ENCODE peak calls at places on chromosomes 12 and 14, in nine cellular contexts. S, V, C, M, K, D, L, Z and E are unnamed samples.

GRCh38 chr12:123367511-123367910 is 2.9 kb upstream of the SBNO1 start:
- DNase-seq in S (no peak), V (no peak), C (no peak), M (no peak), K (no peak), D (no peak), L (no peak), Z (no peak), E (no peak)

GRCh38 chr12:65335021-65335714 is 56.7 kb downstream of the MSRB3 start:
- DNase-seq in S (peak), V (no peak), C (peak), M (peak), K (peak), D (no peak), L (peak), Z (no peak), E (no peak)

GRCh38 chr12:121452356-121453021 is 52.6 kb downstream of the RNF34 start:
- DNase-seq in S (no peak), V (no peak), C (no peak), M (no peak), K (no peak), D (no peak), L (no peak), Z (no peak), E (no peak)

GRCh38 chr14:59370158-59370557 is 95.0 kb downstream of the GPR135 start:
- DNase-seq in S (no peak), V (no peak), C (no peak), M (no peak), K (no peak), D (no peak), L (no peak), Z (no peak), E (no peak)

GRCh38 chr14:22984959-22985658 is 2.8 kb upstream of the AJUBA start:
- DNase-seq in S (no peak), V (no peak), C (no peak), M (no peak), K (no peak), D (no peak), L (no peak), Z (no peak), E (no peak)

GRCh38 chr12:116861331-116861730 is 19.9 kb downstream of the HRK start:
- DNase-seq in S (no peak), V (peak), C (peak), M (peak), K (peak), D (no peak), L (peak), Z (no peak), E (peak)

GRCh38 chr14:89669209-89669608 is 252.2 kb upstream of the FOXN3 start:
- DNase-seq in S (no peak), V (no peak), C (peak), M (no peak), K (no peak), D (no peak), L (no peak), Z (no peak), E (no peak)

GRCh38 chr12:124024263-124024678 is 51.3 kb downstream of the ZNF664 start:
- DNase-seq in S (no peak), V (no peak), C (peak), M (no peak), K (no peak), D (no peak), L (no peak), Z (no peak), E (peak)

GRCh38 chr14:103031566-103031911 is 25.8 kb downstream of the CDC42BPB start:
- DNase-seq in S (no peak), V (peak), C (no peak), M (no peak), K (no peak), D (no peak), L (no peak), Z (no peak), E (no peak)

GRCh38 chr14:30077946-30078345 is 150.3 kb upstream of the PRKD1 start:
- DNase-seq in S (no peak), V (no peak), C (no peak), M (no peak), K (no peak), D (no peak), L (no peak), Z (no peak), E (no peak)

GRCh38 chr12:131114331-131114730 is 160.6 kb downstream of the ADGRD1 start:
- DNase-seq in S (no peak), V (peak), C (no peak), M (no peak), K (no peak), D (no peak), L (no peak), Z (peak), E (no peak)

GRCh38 chr12:102902093-102902492 is 15.0 kb downstream of the PAH start:
- DNase-seq in S (no peak), V (no peak), C (no peak), M (no peak), K (no peak), D (no peak), L (no peak), Z (no peak), E (no peak)

GRCh38 chr14:85308531-85309300 is 221.2 kb upstream of the FLRT2 start:
- DNase-seq in S (no peak), V (no peak), C (peak), M (no peak), K (no peak), D (no peak), L (peak), Z (no peak), E (no peak)

GRCh38 chr14:24681056-24681455 is 47.1 kb upstream of the GZMB start:
- DNase-seq in S (no peak), V (no peak), C (no peak), M (no peak), K (no peak), D (no peak), L (no peak), Z (no peak), E (no peak)

GRCh38 chr14:24677956-24678355 is 44.0 kb upstream of the GZMB start:
- DNase-seq in S (no peak), V (no peak), C (no peak), M (no peak), K (no peak), D (no peak), L (no peak), Z (no peak), E (no peak)

GRCh38 chr14:24679248-24680085 is 45.5 kb upstream of the GZMB start:
- DNase-seq in S (no peak), V (no peak), C (no peak), M (no peak), K (no peak), D (no peak), L (no peak), Z (no peak), E (peak)

GRCh38 chr14:24680516-24680915 is 46.5 kb upstream of the GZMB start:
- DNase-seq in S (no peak), V (no peak), C (no peak), M (no peak), K (no peak), D (no peak), L (no peak), Z (no peak), E (no peak)

GRCh38 chr14:24678801-24679247 is 44.8 kb upstream of the GZMB start:
- DNase-seq in S (peak), V (no peak), C (peak), M (peak), K (peak), D (peak), L (peak), Z (peak), E (peak)
- H3K4me3 ChIP-seq in S (no peak), V (peak), C (no peak), M (peak), K (peak), D (peak), L (peak), Z (peak), E (peak)

DNA sequence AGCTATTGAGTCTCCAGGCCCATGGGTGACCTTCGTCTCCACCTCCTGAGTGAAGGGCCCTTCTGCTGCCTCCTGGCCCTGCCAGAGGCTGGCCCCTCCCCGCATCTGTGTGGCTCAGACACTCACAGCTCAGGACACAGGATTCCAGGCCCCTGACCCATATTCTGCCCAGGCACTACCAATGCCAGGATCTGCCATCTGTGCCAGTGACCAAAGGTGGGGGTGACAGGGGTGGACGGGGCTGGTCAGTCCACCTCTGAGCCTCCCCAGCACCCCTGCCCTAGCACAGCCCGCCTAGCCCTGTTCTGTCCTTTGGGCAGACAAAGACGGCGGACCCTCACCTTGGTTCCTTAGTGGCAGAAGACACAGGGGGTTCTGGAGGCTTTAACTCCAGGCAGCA is 2.8 kb downstream of the ASB2 start:
- DNase-seq in S (no peak), V (no peak), C (no peak), M (no peak), K (no peak), D (no peak), L (no peak), Z (no peak), E (no peak)
- H3K4me3 ChIP-seq in S (no peak), V (peak), C (no peak), M (no peak), K (no peak), D (no peak), L (no peak), Z (no peak), E (no peak)

GRCh38 chr12:56338643-56339422 is at the start of gene IL23A:
- DNase-seq in S (no peak), V (no peak), C (no peak), M (no peak), K (no peak), D (no peak), L (peak), Z (no peak), E (peak)

GRCh38 chr12:56336361-56337167 is 2.1 kb upstream of the IL23A start:
- DNase-seq in S (no peak), V (no peak), C (no peak), M (no peak), K (no peak), D (no peak), L (no peak), Z (no peak), E (no peak)

GRCh38 chr12:56333679-56334489 is at the start of gene PAN2:
- DNase-seq in S (peak), V (peak), C (peak), M (peak), K (peak), D (peak), L (peak), Z (peak), E (peak)

GRCh38 chr12:56334490-56334793 is 642 bp upstream of the PAN2 start:
- DNase-seq in S (no peak), V (no peak), C (no peak), M (no peak), K (no peak), D (no peak), L (no peak), Z (no peak), E (no peak)

DNA sequence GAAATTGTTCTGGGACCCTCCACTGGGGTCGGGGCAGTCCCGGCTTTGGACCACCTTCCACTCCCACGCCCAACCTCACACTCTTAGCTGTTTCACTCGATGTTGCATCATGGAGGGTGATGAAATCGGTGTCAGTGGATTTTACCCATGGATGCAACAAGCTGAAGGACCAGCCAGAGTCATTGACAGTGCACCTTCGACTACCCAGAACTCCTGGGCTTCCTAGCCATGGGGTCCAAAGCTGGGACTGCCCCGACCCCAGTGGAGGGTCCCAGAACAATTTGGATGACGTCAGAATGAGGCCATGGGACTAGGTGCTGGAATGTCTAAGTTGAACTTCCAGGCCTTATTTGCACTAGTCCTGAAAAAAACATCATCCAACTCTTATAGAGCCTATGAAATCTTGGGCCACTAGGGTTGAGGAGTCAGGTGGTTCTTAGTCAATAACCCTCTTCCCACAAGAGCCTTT is 897 bp upstream of the IL23A start:
- DNase-seq in S (no peak), V (no peak), C (no peak), M (no peak), K (no peak), D (no peak), L (no peak), Z (no peak), E (no peak)
- H3K4me3 ChIP-seq in S (no peak), V (no peak), C (no peak), M (no peak), K (no peak), D (no peak), L (no peak), Z (no peak), E (no peak)

DNA sequence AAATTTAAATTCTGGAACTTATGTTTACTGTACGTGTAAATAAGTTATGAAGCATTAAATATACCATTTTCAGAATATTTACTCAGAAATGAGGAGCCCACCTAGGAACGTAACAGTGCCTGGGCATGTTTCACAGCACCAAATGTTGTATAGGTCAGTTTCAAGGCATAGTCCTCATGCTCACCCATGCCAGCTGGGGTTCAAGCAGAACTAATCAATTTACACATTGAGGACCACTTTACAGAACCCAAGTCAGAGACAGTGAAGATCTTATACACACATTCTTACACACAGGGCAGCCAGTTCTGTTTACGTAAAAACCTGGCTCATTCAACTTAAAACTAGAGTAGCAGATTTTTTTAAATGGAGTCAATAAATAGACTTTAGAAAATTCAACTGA is 2.0 kb downstream of the KICS2 start:
- DNase-seq in S (no peak), V (no peak), C (peak), M (no peak), K (no peak), D (no peak), L (no peak), Z (no peak), E (no peak)
- H3K4me3 ChIP-seq in S (no peak), V (no peak), C (peak), M (no peak), K (no peak), D (no peak), L (no peak), Z (no peak), E (no peak)

DNA sequence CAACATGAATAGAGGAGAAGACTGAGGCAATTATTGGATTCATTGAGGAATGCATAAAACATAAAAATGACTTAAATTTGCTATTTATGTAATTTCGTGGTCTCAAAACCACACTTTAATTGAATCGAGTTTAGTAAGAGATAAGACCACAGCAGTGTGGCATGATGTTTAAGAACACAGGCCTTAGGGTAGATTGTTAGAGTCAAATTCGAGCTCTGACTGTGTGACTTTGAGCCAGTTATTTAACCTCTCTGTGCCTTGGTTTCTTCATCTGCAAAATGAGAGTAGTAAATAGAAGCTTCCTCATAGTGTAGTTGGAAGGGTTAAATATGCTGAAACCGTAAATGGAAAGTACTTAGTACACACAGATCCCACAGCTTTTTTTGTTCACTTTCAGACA is 9.3 kb upstream of the SSTR1 start:
- DNase-seq in S (no peak), V (no peak), C (no peak), M (no peak), K (no peak), D (no peak), L (no peak), Z (no peak), E (no peak)
- H3K4me3 ChIP-seq in S (no peak), V (no peak), C (no peak), M (no peak), K (no peak), D (no peak), L (no peak), Z (no peak), E (no peak)

GRCh38 chr14:49692191-49692757 is 646 bp upstream of the KLHDC1 start:
- DNase-seq in S (no peak), V (no peak), C (no peak), M (no peak), K (no peak), D (no peak), L (peak), Z (no peak), E (no peak)
- H3K4me3 ChIP-seq in S (no peak), V (peak), C (peak), M (peak), K (peak), D (peak), L (peak), Z (peak), E (peak)

GRCh38 chr14:99966436-99966835 is 98.8 kb upstream of the EVL start:
- DNase-seq in S (no peak), V (no peak), C (no peak), M (no peak), K (no peak), D (no peak), L (no peak), Z (no peak), E (no peak)

GRCh38 chr14:99966030-99966429 is 99.2 kb upstream of the EVL start:
- DNase-seq in S (no peak), V (no peak), C (no peak), M (no peak), K (no peak), D (no peak), L (no peak), Z (no peak), E (no peak)

GRCh38 chr14:99961826-99962518 is 103.2 kb upstream of the EVL start:
- DNase-seq in S (no peak), V (no peak), C (no peak), M (no peak), K (no peak), D (no peak), L (no peak), Z (no peak), E (no peak)

GRCh38 chr14:99966912-99967311 is 98.3 kb upstream of the EVL start:
- DNase-seq in S (no peak), V (no peak), C (no peak), M (no peak), K (no peak), D (no peak), L (no peak), Z (no peak), E (no peak)

GRCh38 chr14:99964979-99965378 is 100.2 kb upstream of the EVL start:
- DNase-seq in S (no peak), V (no peak), C (no peak), M (no peak), K (no peak), D (no peak), L (no peak), Z (no peak), E (no peak)
- H3K4me3 ChIP-seq in S (no peak), V (no peak), C (no peak), M (no peak), K (no peak), D (no peak), L (no peak), Z (no peak), E (no peak)

DNA sequence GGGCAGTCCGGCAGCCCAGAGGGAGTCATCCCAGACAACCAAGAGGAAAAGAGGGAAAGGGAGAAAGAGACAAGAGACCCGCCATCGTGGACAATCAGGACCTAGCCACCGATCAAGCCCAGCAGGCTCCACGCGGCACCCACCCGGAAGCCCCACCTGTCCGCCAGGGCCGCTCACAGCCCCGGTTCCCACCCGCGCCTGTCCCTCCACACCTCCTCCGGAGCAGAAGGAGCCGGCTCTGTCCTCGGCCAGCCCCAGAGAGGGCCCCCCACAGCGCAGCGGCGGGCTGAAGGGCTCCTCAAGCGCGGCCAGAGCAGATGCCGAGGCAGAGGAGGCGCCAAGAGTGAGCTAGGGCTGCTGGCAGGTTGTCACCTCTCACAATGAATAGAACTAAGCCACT is 784.7 kb upstream of the FBXO33 start:
- DNase-seq in S (no peak), V (no peak), C (no peak), M (no peak), K (no peak), D (no peak), L (no peak), Z (no peak), E (no peak)
- H3K4me3 ChIP-seq in S (no peak), V (no peak), C (no peak), M (no peak), K (no peak), D (no peak), L (no peak), Z (no peak), E (no peak)

GRCh38 chr12:23949212-23950010 is at the start of gene SOX5:
- DNase-seq in S (peak), V (peak), C (peak), M (peak), K (peak), D (no peak), L (peak), Z (no peak), E (no peak)
- H3K4me3 ChIP-seq in S (peak), V (peak), C (peak), M (peak), K (peak), D (peak), L (peak), Z (peak), E (no peak)